ENCODE peak calls at places on chromosomes 3 and 15, in four cellular contexts. H is adrenal gland, S is GM23248, B is MM.1S. D is an unnamed sample. For H3K9me3, the result is how much of the 10 kb centered on the place peaks cover.

GRCh38 chr3:70383360-70383831 is 71.0 kb upstream of the MDFIC2 start:
- DNase-seq in H (no peak), S (no peak), B (peak), D (no peak)

GRCh38 chr3:95705786-95706418 is 1108.5 kb upstream of the EPHA6 start:
- DNase-seq in B (peak), H (no peak), S (no peak), D (no peak)

GRCh38 chr3:194272221-194272620 is 78.9 kb downstream of the CPN2 start:
- DNase-seq in S (no peak), H (peak), B (no peak), D (no peak)

GRCh38 chr3:106176734-106177133 is 307.9 kb upstream of the CBLB start:
- DNase-seq in H (no peak), B (no peak), S (peak), D (no peak)

GRCh38 chr15:78749831-78750230 is 61.4 kb downstream of the ADAMTS7 start:
- DNase-seq in S (no peak), H (no peak), B (no peak), D (no peak)

GRCh38 chr15:62653122-62653521 is 389.4 kb upstream of the TPM1 start:
- DNase-seq in H (no peak), B (no peak), S (no peak), D (no peak)

GRCh38 chr3:134381836-134382442 is 7.7 kb upstream of the AMOTL2 start:
- DNase-seq in S (peak), B (no peak), H (no peak), D (no peak)

GRCh38 chr3:123521179-123521969 is 63.5 kb downstream of the HACD2 start:
- DNase-seq in B (no peak), H (no peak), S (no peak), D (no peak)

GRCh38 chr3:128226794-128227399 is 73.6 kb downstream of the EEFSEC start:
- DNase-seq in B (no peak), S (peak), H (peak), D (peak)

GRCh38 chr3:64801856-64802255 is 114.1 kb upstream of the ADAMTS9 start:
- DNase-seq in H (no peak), B (no peak), S (no peak), D (no peak)

GRCh38 chr15:70235347-70235746 is 137.6 kb upstream of the TLE3 start:
- DNase-seq in B (no peak), S (peak), H (no peak), D (peak)

GRCh38 chr15:88655780-88656488 is 17.1 kb downstream of the ISG20 start:
- DNase-seq in B (no peak), S (no peak), H (no peak), D (no peak)

GRCh38 chr15:70770863-70771262 is 7.5 kb upstream of the UACA start:
- DNase-seq in S (no peak), B (no peak), H (no peak), D (no peak)

GRCh38 chr3:46672349-46672695 is 21.2 kb downstream of the ALS2CL start:
- DNase-seq in B (no peak), H (peak), S (no peak), D (no peak)

GRCh38 chr15:77998592-77998991 is 78.9 kb downstream of the TBC1D2B start:
- DNase-seq in H (no peak), B (no peak), S (no peak), D (no peak)

DNA sequence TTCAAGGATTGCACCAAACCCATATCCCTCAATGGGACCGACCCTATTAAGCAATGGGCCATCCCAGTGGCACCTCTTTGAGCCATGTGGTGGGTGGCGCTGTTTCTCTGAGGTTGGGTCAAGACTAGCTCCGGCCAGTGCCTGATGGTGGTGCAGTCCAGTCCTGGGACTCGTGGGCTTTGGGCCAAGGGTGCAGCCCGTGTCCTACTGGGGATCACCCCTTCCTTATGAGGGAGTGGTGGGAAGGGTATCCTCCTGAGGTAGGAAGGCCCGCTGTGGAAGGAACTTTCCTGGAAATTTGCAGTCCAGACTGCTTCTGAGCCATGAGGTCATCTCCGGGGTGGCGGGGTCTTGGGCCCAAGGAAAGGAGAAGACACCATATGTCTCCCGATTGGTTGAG is 231.6 kb downstream of the SNRPN start:
- DNase-seq in S (no peak), H (no peak), B (no peak), D (no peak)
- H3K9me3 ChIP-seq in S (under half), H (under half), B (under half), D (under half)

GRCh38 chr3:76565496-76566210 is 474.2 kb upstream of the ROBO2 start:
- DNase-seq in H (no peak), B (no peak), S (no peak), D (no peak)

GRCh38 chr3:76566904-76567303 is 473.0 kb upstream of the ROBO2 start:
- DNase-seq in B (no peak), H (no peak), S (no peak), D (no peak)

GRCh38 chr3:76566211-76566534 is 473.7 kb upstream of the ROBO2 start:
- DNase-seq in B (no peak), S (no peak), H (no peak), D (no peak)

GRCh38 chr3:76561494-76562242 is 478.2 kb upstream of the ROBO2 start:
- DNase-seq in S (no peak), H (no peak), B (no peak), D (no peak)
- H3K9me3 ChIP-seq in S (under half), H (under half), B (under half), D (under half)

DNA sequence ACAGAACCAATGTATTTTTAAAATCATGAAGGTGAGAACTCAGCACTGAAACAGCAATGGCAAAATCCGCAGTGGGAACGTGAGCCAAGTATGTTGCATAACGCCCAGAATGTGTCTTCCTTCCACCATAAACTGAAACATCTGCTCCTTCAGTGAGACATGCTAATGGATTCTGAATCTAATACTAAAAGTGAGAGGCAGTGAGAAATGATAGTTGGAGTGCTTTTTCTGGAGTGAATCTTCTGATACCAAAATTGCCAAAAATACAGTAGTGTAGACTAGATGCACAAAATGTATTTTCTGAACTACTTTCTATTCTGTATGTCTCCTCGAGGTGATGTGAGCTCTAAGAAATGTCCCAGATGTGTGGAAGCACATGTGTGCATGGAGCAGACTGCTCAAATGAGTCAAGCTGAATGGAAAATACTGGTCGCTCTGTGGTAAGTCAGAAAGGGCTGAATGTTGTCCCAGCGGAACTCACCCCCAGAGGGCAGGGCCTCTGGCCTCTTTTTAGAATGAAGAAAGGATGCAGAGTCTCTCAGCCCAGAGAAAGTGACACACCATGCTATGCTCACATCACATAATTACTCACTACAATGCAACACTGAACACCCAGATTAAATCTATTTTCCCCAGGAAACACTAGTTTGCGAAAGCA is 73.0 kb downstream of the ATP10A start:
- DNase-seq in B (no peak), S (peak), H (peak), D (peak)
- H3K9me3 ChIP-seq in B (under half), S (under half), H (under half), D (under half)

GRCh38 chr3:38253704-38254103 is 11.9 kb upstream of the SLC22A13 start:
- DNase-seq in S (no peak), B (no peak), H (no peak), D (no peak)
- H3K9me3 ChIP-seq in S (under half), B (under half), H (under half), D (under half)